ENCODE peak calls at places on chromosomes 6 and 20, in seven cellular contexts. One of them, this sample, is unnamed.
A peak's percentile ranks its signal among the peaks of the same experiment; 100 is the strongest.

GRCh38 chr20:16111853-16112412 is 461.3 kb downstream of the KIF16B start:
- DNase-seq in breast epithelium: no peak
- DNase-seq in mesothelial cell of epicardium: no peak
- DNase-seq in activated T-cell treated with anti-CD3 and anti-CD28 coated beads, Interleukin-2, amount 50 U/mL, for 24 hours: no peak
- DNase-seq in NCI-H748 treated with DMSO at 0.1 percent for 48 hours: no peak
- DNase-seq in HL-60: no peak
- DNase-seq in activated naive CD4-positive, alpha-beta T cell: no peak
- DNase-seq in this sample: no peak

GRCh38 chr6:131966443-131966842 is 15.3 kb upstream of the CCN2 start:
- DNase-seq in breast epithelium: no peak
- DNase-seq in mesothelial cell of epicardium: no peak
- DNase-seq in activated T-cell treated with anti-CD3 and anti-CD28 coated beads, Interleukin-2, amount 50 U/mL, for 24 hours: no peak
- DNase-seq in NCI-H748 treated with DMSO at 0.1 percent for 48 hours: no peak
- DNase-seq in HL-60: no peak
- DNase-seq in activated naive CD4-positive, alpha-beta T cell: no peak
- DNase-seq in this sample: no peak

GRCh38 chr6:134093007-134093573 is 40.7 kb upstream of the SLC2A12 start:
- DNase-seq in breast epithelium: no peak
- DNase-seq in mesothelial cell of epicardium: no peak
- DNase-seq in activated T-cell treated with anti-CD3 and anti-CD28 coated beads, Interleukin-2, amount 50 U/mL, for 24 hours: no peak
- DNase-seq in NCI-H748 treated with DMSO at 0.1 percent for 48 hours: peak; percentile 39
- DNase-seq in HL-60: no peak
- DNase-seq in activated naive CD4-positive, alpha-beta T cell: no peak
- DNase-seq in this sample: no peak

GRCh38 chr6:108732101-108732870 is 115.9 kb upstream of the ARMC2 start:
- DNase-seq in breast epithelium: no peak
- DNase-seq in mesothelial cell of epicardium: no peak
- DNase-seq in activated T-cell treated with anti-CD3 and anti-CD28 coated beads, Interleukin-2, amount 50 U/mL, for 24 hours: no peak
- DNase-seq in NCI-H748 treated with DMSO at 0.1 percent for 48 hours: no peak
- DNase-seq in HL-60: no peak
- DNase-seq in activated naive CD4-positive, alpha-beta T cell: no peak
- DNase-seq in this sample: no peak

GRCh38 chr20:21100590-21101452 is 5.3 kb downstream of the LINC00237 start:
- DNase-seq in breast epithelium: no peak
- DNase-seq in mesothelial cell of epicardium: no peak
- DNase-seq in activated T-cell treated with anti-CD3 and anti-CD28 coated beads, Interleukin-2, amount 50 U/mL, for 24 hours: peak; percentile 46
- DNase-seq in NCI-H748 treated with DMSO at 0.1 percent for 48 hours: peak; percentile 91
- DNase-seq in HL-60: peak; percentile 82
- DNase-seq in activated naive CD4-positive, alpha-beta T cell: no peak
- DNase-seq in this sample: no peak

GRCh38 chr6:139030211-139030530 is 1.6 kb downstream of the ABRACL start:
- DNase-seq in breast epithelium: no peak
- DNase-seq in mesothelial cell of epicardium: no peak
- DNase-seq in activated T-cell treated with anti-CD3 and anti-CD28 coated beads, Interleukin-2, amount 50 U/mL, for 24 hours: no peak
- DNase-seq in NCI-H748 treated with DMSO at 0.1 percent for 48 hours: peak; percentile 35
- DNase-seq in HL-60: no peak
- DNase-seq in activated naive CD4-positive, alpha-beta T cell: no peak
- DNase-seq in this sample: no peak

GRCh38 chr6:105900120-105900937 is 185.8 kb upstream of the PRDM1 start:
- DNase-seq in breast epithelium: no peak
- DNase-seq in mesothelial cell of epicardium: no peak
- DNase-seq in activated T-cell treated with anti-CD3 and anti-CD28 coated beads, Interleukin-2, amount 50 U/mL, for 24 hours: peak; percentile 58
- DNase-seq in NCI-H748 treated with DMSO at 0.1 percent for 48 hours: no peak
- DNase-seq in HL-60: no peak
- DNase-seq in activated naive CD4-positive, alpha-beta T cell: no peak
- DNase-seq in this sample: no peak

GRCh38 chr6:71279321-71279720 is 9.3 kb upstream of the OGFRL1 start:
- DNase-seq in breast epithelium: no peak
- DNase-seq in mesothelial cell of epicardium: no peak
- DNase-seq in activated T-cell treated with anti-CD3 and anti-CD28 coated beads, Interleukin-2, amount 50 U/mL, for 24 hours: no peak
- DNase-seq in NCI-H748 treated with DMSO at 0.1 percent for 48 hours: no peak
- DNase-seq in HL-60: no peak
- DNase-seq in activated naive CD4-positive, alpha-beta T cell: no peak
- DNase-seq in this sample: no peak

GRCh38 chr20:56245761-56246160 is 2.8 kb upstream of the MC3R start:
- DNase-seq in breast epithelium: no peak
- DNase-seq in mesothelial cell of epicardium: no peak
- DNase-seq in activated T-cell treated with anti-CD3 and anti-CD28 coated beads, Interleukin-2, amount 50 U/mL, for 24 hours: no peak
- DNase-seq in NCI-H748 treated with DMSO at 0.1 percent for 48 hours: no peak
- DNase-seq in HL-60: no peak
- DNase-seq in activated naive CD4-positive, alpha-beta T cell: no peak
- DNase-seq in this sample: no peak

GRCh38 chr6:18362058-18362561 is 25.0 kb upstream of the RNF144B start:
- DNase-seq in breast epithelium: no peak
- DNase-seq in mesothelial cell of epicardium: no peak
- DNase-seq in activated T-cell treated with anti-CD3 and anti-CD28 coated beads, Interleukin-2, amount 50 U/mL, for 24 hours: no peak
- DNase-seq in NCI-H748 treated with DMSO at 0.1 percent for 48 hours: no peak
- DNase-seq in HL-60: no peak
- DNase-seq in activated naive CD4-positive, alpha-beta T cell: no peak
- DNase-seq in this sample: no peak

GRCh38 chr20:63977392-63978276 is 1.8 kb downstream of the SAMD10 start:
- DNase-seq in breast epithelium: no peak
- DNase-seq in mesothelial cell of epicardium: no peak
- DNase-seq in activated T-cell treated with anti-CD3 and anti-CD28 coated beads, Interleukin-2, amount 50 U/mL, for 24 hours: peak; percentile 77
- DNase-seq in NCI-H748 treated with DMSO at 0.1 percent for 48 hours: no peak
- DNase-seq in HL-60: peak; percentile 69
- DNase-seq in activated naive CD4-positive, alpha-beta T cell: peak; percentile 33
- DNase-seq in this sample: no peak

GRCh38 chr6:113281014-113281810 is 575.9 kb upstream of the MARCKS start:
- DNase-seq in breast epithelium: no peak
- DNase-seq in mesothelial cell of epicardium: no peak
- DNase-seq in activated T-cell treated with anti-CD3 and anti-CD28 coated beads, Interleukin-2, amount 50 U/mL, for 24 hours: no peak
- DNase-seq in NCI-H748 treated with DMSO at 0.1 percent for 48 hours: no peak
- DNase-seq in HL-60: no peak
- DNase-seq in activated naive CD4-positive, alpha-beta T cell: no peak
- DNase-seq in this sample: no peak

GRCh38 chr6:37027036-37027720 is 21.7 kb downstream of the FGD2 start:
- DNase-seq in breast epithelium: no peak
- DNase-seq in mesothelial cell of epicardium: no peak
- DNase-seq in activated T-cell treated with anti-CD3 and anti-CD28 coated beads, Interleukin-2, amount 50 U/mL, for 24 hours: no peak
- DNase-seq in NCI-H748 treated with DMSO at 0.1 percent for 48 hours: no peak
- DNase-seq in HL-60: no peak
- DNase-seq in activated naive CD4-positive, alpha-beta T cell: no peak
- DNase-seq in this sample: no peak

GRCh38 chr20:24916412-24916811 is 32.7 kb upstream of the CST7 start:
- DNase-seq in breast epithelium: no peak
- DNase-seq in mesothelial cell of epicardium: no peak
- DNase-seq in activated T-cell treated with anti-CD3 and anti-CD28 coated beads, Interleukin-2, amount 50 U/mL, for 24 hours: no peak
- DNase-seq in NCI-H748 treated with DMSO at 0.1 percent for 48 hours: no peak
- DNase-seq in HL-60: no peak
- DNase-seq in activated naive CD4-positive, alpha-beta T cell: no peak
- DNase-seq in this sample: no peak

GRCh38 chr6:55866110-55866509 is 9.3 kb downstream of the BMP5 start:
- DNase-seq in breast epithelium: no peak
- DNase-seq in mesothelial cell of epicardium: no peak
- DNase-seq in activated T-cell treated with anti-CD3 and anti-CD28 coated beads, Interleukin-2, amount 50 U/mL, for 24 hours: no peak
- DNase-seq in NCI-H748 treated with DMSO at 0.1 percent for 48 hours: no peak
- DNase-seq in HL-60: no peak
- DNase-seq in activated naive CD4-positive, alpha-beta T cell: no peak
- DNase-seq in this sample: no peak

GRCh38 chr20:13857304-13857703 is 72.5 kb downstream of the NDUFAF5 start:
- DNase-seq in breast epithelium: peak; percentile 56
- DNase-seq in mesothelial cell of epicardium: no peak
- DNase-seq in activated T-cell treated with anti-CD3 and anti-CD28 coated beads, Interleukin-2, amount 50 U/mL, for 24 hours: no peak
- DNase-seq in NCI-H748 treated with DMSO at 0.1 percent for 48 hours: no peak
- DNase-seq in HL-60: no peak
- DNase-seq in activated naive CD4-positive, alpha-beta T cell: no peak
- DNase-seq in this sample: no peak

GRCh38 chr20:58431134-58431533 is 42.1 kb downstream of the VAPB start:
- DNase-seq in breast epithelium: no peak
- DNase-seq in mesothelial cell of epicardium: no peak
- DNase-seq in activated T-cell treated with anti-CD3 and anti-CD28 coated beads, Interleukin-2, amount 50 U/mL, for 24 hours: no peak
- DNase-seq in NCI-H748 treated with DMSO at 0.1 percent for 48 hours: no peak
- DNase-seq in HL-60: no peak
- DNase-seq in activated naive CD4-positive, alpha-beta T cell: no peak
- DNase-seq in this sample: no peak

GRCh38 chr6:1904898-1905297 is 295.2 kb downstream of the FOXC1 start:
- DNase-seq in breast epithelium: no peak
- DNase-seq in mesothelial cell of epicardium: no peak
- DNase-seq in activated T-cell treated with anti-CD3 and anti-CD28 coated beads, Interleukin-2, amount 50 U/mL, for 24 hours: no peak
- DNase-seq in NCI-H748 treated with DMSO at 0.1 percent for 48 hours: no peak
- DNase-seq in HL-60: no peak
- DNase-seq in activated naive CD4-positive, alpha-beta T cell: no peak
- DNase-seq in this sample: no peak

GRCh38 chr6:17167327-17167979 is 65.6 kb downstream of the STMND1 start:
- DNase-seq in breast epithelium: no peak
- DNase-seq in mesothelial cell of epicardium: no peak
- DNase-seq in activated T-cell treated with anti-CD3 and anti-CD28 coated beads, Interleukin-2, amount 50 U/mL, for 24 hours: no peak
- DNase-seq in NCI-H748 treated with DMSO at 0.1 percent for 48 hours: peak; percentile 23
- DNase-seq in HL-60: peak; percentile 7
- DNase-seq in activated naive CD4-positive, alpha-beta T cell: no peak
- DNase-seq in this sample: no peak

GRCh38 chr20:43393072-43393471 is 64.6 kb upstream of the SRSF6 start:
- DNase-seq in breast epithelium: no peak
- DNase-seq in mesothelial cell of epicardium: no peak
- DNase-seq in activated T-cell treated with anti-CD3 and anti-CD28 coated beads, Interleukin-2, amount 50 U/mL, for 24 hours: no peak
- DNase-seq in NCI-H748 treated with DMSO at 0.1 percent for 48 hours: no peak
- DNase-seq in HL-60: no peak
- DNase-seq in activated naive CD4-positive, alpha-beta T cell: no peak
- DNase-seq in this sample: no peak

GRCh38 chr20:51174536-51174935 is 151.6 kb upstream of the KCNG1 start:
- DNase-seq in breast epithelium: no peak
- DNase-seq in mesothelial cell of epicardium: no peak
- DNase-seq in activated T-cell treated with anti-CD3 and anti-CD28 coated beads, Interleukin-2, amount 50 U/mL, for 24 hours: no peak
- DNase-seq in NCI-H748 treated with DMSO at 0.1 percent for 48 hours: no peak
- DNase-seq in HL-60: no peak
- DNase-seq in activated naive CD4-positive, alpha-beta T cell: no peak
- DNase-seq in this sample: no peak

GRCh38 chr6:127582777-127583462 is 5.9 kb downstream of the C6orf58 start:
- DNase-seq in breast epithelium: no peak
- DNase-seq in mesothelial cell of epicardium: no peak
- DNase-seq in activated T-cell treated with anti-CD3 and anti-CD28 coated beads, Interleukin-2, amount 50 U/mL, for 24 hours: no peak
- DNase-seq in NCI-H748 treated with DMSO at 0.1 percent for 48 hours: no peak
- DNase-seq in HL-60: no peak
- DNase-seq in activated naive CD4-positive, alpha-beta T cell: no peak
- DNase-seq in this sample: no peak

GRCh38 chr20:4855097-4855496 is 133.4 kb downstream of the PRND start:
- DNase-seq in breast epithelium: no peak
- DNase-seq in mesothelial cell of epicardium: no peak
- DNase-seq in activated T-cell treated with anti-CD3 and anti-CD28 coated beads, Interleukin-2, amount 50 U/mL, for 24 hours: no peak
- DNase-seq in NCI-H748 treated with DMSO at 0.1 percent for 48 hours: no peak
- DNase-seq in HL-60: no peak
- DNase-seq in activated naive CD4-positive, alpha-beta T cell: no peak
- DNase-seq in this sample: no peak

GRCh38 chr6:33276581-33276863 is 401 bp upstream of the B3GALT4 start:
- DNase-seq in breast epithelium: no peak
- DNase-seq in mesothelial cell of epicardium: no peak
- DNase-seq in activated T-cell treated with anti-CD3 and anti-CD28 coated beads, Interleukin-2, amount 50 U/mL, for 24 hours: no peak
- DNase-seq in NCI-H748 treated with DMSO at 0.1 percent for 48 hours: no peak
- DNase-seq in HL-60: no peak
- DNase-seq in activated naive CD4-positive, alpha-beta T cell: no peak
- DNase-seq in this sample: no peak

GRCh38 chr6:10465633-10466499 is 51.0 kb upstream of the TFAP2A start:
- DNase-seq in breast epithelium: no peak
- DNase-seq in mesothelial cell of epicardium: peak; percentile 49
- DNase-seq in activated T-cell treated with anti-CD3 and anti-CD28 coated beads, Interleukin-2, amount 50 U/mL, for 24 hours: no peak
- DNase-seq in NCI-H748 treated with DMSO at 0.1 percent for 48 hours: peak; percentile 26
- DNase-seq in HL-60: peak; percentile 41
- DNase-seq in activated naive CD4-positive, alpha-beta T cell: no peak
- DNase-seq in this sample: no peak

GRCh38 chr6:159134701-159135364 is 34.4 kb upstream of the FNDC1 start:
- DNase-seq in breast epithelium: no peak
- DNase-seq in mesothelial cell of epicardium: peak; percentile 61
- DNase-seq in activated T-cell treated with anti-CD3 and anti-CD28 coated beads, Interleukin-2, amount 50 U/mL, for 24 hours: peak; percentile 80
- DNase-seq in NCI-H748 treated with DMSO at 0.1 percent for 48 hours: peak; percentile 45
- DNase-seq in HL-60: peak; percentile 74
- DNase-seq in activated naive CD4-positive, alpha-beta T cell: peak; percentile 44
- DNase-seq in this sample: peak; percentile 70